ENCODE peak calls at places on chromosome 1, in five cellular contexts. One of them, this sample, is unnamed.

GRCh38 chr1:206472454-206472853 is 2.2 kb downstream of the IKBKE start:
- DNase-seq in foreskin fibroblast: peak; percentile 89
- DNase-seq in brain microvascular endothelial cell: peak; percentile 85
- DNase-seq in IMR-90: peak; percentile 93
- DNase-seq in CD8-positive, alpha-beta T cell: peak; percentile 57
- DNase-seq in this sample: peak; percentile 70

GRCh38 chr1:18015719-18016118 is 91.9 kb upstream of the IGSF21 start:
- DNase-seq in IMR-90: no peak
- DNase-seq in foreskin fibroblast: no peak
- DNase-seq in brain microvascular endothelial cell: no peak
- DNase-seq in CD8-positive, alpha-beta T cell: no peak
- DNase-seq in this sample: no peak

GRCh38 chr1:243475966-243476365 is 220.1 kb downstream of the SDCCAG8 start:
- DNase-seq in brain microvascular endothelial cell: peak; percentile 53
- DNase-seq in foreskin fibroblast: no peak
- DNase-seq in IMR-90: peak; percentile 64
- DNase-seq in CD8-positive, alpha-beta T cell: no peak
- DNase-seq in this sample: peak; percentile 52

GRCh38 chr1:19688041-19688842 is 23.6 kb downstream of the HTR6 start:
- DNase-seq in CD8-positive, alpha-beta T cell: peak; percentile 64
- DNase-seq in IMR-90: no peak
- DNase-seq in foreskin fibroblast: no peak
- DNase-seq in brain microvascular endothelial cell: no peak
- DNase-seq in this sample: no peak

GRCh38 chr1:118788372-118788955 is 199.7 kb downstream of the TBX15 start:
- DNase-seq in CD8-positive, alpha-beta T cell: no peak
- DNase-seq in IMR-90: no peak
- DNase-seq in foreskin fibroblast: peak; percentile 68
- DNase-seq in brain microvascular endothelial cell: peak; percentile 91
- DNase-seq in this sample: peak; percentile 19

GRCh38 chr1:28273216-28273860 is 14.0 kb downstream of the SESN2 start:
- DNase-seq in CD8-positive, alpha-beta T cell: no peak
- DNase-seq in foreskin fibroblast: peak; percentile 41
- DNase-seq in brain microvascular endothelial cell: no peak
- DNase-seq in IMR-90: peak; percentile 41
- DNase-seq in this sample: no peak

GRCh38 chr1:244801246-244801645 is 34.2 kb upstream of the COX20 start:
- DNase-seq in brain microvascular endothelial cell: peak; percentile 12
- DNase-seq in IMR-90: peak; percentile 13
- DNase-seq in foreskin fibroblast: peak; percentile 57
- DNase-seq in CD8-positive, alpha-beta T cell: peak; percentile 71
- DNase-seq in this sample: peak; percentile 48

GRCh38 chr1:32179443-32180185 is at the start of gene TXLNA:
- DNase-seq in IMR-90: peak; percentile 87
- DNase-seq in CD8-positive, alpha-beta T cell: peak; percentile 92
- DNase-seq in brain microvascular endothelial cell: peak; percentile 85
- DNase-seq in foreskin fibroblast: peak; percentile 97
- DNase-seq in this sample: peak; percentile 93

GRCh38 chr1:15830284-15830657 is 17.2 kb upstream of the SPEN start:
- DNase-seq in foreskin fibroblast: no peak
- DNase-seq in brain microvascular endothelial cell: no peak
- DNase-seq in IMR-90: no peak
- DNase-seq in CD8-positive, alpha-beta T cell: no peak
- DNase-seq in this sample: no peak
- TF ChIP-seq CTCF in foreskin fibroblast: no peak
- TF ChIP-seq CTCF in brain microvascular endothelial cell: no peak
- TF ChIP-seq CTCF in IMR-90: no peak
- TF ChIP-seq CTCF in CD8-positive, alpha-beta T cell: no peak
- TF ChIP-seq CTCF in this sample: no peak

GRCh38 chr1:73587080-73587479 is 610.9 kb downstream of the LRRIQ3 start:
- DNase-seq in foreskin fibroblast: no peak
- DNase-seq in brain microvascular endothelial cell: no peak
- DNase-seq in CD8-positive, alpha-beta T cell: no peak
- DNase-seq in IMR-90: no peak
- DNase-seq in this sample: no peak
- TF ChIP-seq CTCF in foreskin fibroblast: no peak
- TF ChIP-seq CTCF in brain microvascular endothelial cell: no peak
- TF ChIP-seq CTCF in CD8-positive, alpha-beta T cell: no peak
- TF ChIP-seq CTCF in IMR-90: no peak
- TF ChIP-seq CTCF in this sample: no peak

GRCh38 chr1:110328700-110329099 is 10.5 kb upstream of the RBM15 start:
- DNase-seq in brain microvascular endothelial cell: no peak
- DNase-seq in CD8-positive, alpha-beta T cell: no peak
- DNase-seq in foreskin fibroblast: no peak
- DNase-seq in IMR-90: no peak
- DNase-seq in this sample: no peak

GRCh38 chr1:110326826-110327225 is 12.4 kb upstream of the RBM15 start:
- DNase-seq in IMR-90: no peak
- DNase-seq in CD8-positive, alpha-beta T cell: no peak
- DNase-seq in foreskin fibroblast: no peak
- DNase-seq in brain microvascular endothelial cell: no peak
- DNase-seq in this sample: no peak

GRCh38 chr1:110324667-110325066 is 14.5 kb upstream of the RBM15 start:
- DNase-seq in IMR-90: no peak
- DNase-seq in foreskin fibroblast: no peak
- DNase-seq in brain microvascular endothelial cell: no peak
- DNase-seq in CD8-positive, alpha-beta T cell: no peak
- DNase-seq in this sample: no peak

DNA sequence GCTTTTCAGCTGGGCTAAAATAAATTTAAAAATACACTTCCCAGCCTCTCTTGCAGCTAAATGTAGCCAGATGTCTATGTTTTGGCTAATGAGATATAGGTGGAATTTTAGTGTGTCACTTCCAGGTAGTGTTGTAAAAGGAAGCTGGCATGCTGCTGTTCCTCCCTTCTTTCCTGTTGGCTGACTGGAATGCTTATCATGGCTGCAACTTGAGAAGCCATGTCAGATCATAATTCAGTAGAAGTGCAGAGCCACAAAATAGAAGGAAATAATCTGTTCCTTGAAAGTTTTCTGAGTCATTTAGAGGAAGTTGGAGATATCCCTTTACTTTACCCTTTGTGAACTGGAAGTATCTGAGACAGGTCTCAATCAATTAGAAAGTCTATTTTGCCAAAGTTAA is 10.9 kb upstream of the RBM15 start:
- DNase-seq in IMR-90: peak; percentile 28
- DNase-seq in CD8-positive, alpha-beta T cell: no peak
- DNase-seq in foreskin fibroblast: no peak
- DNase-seq in brain microvascular endothelial cell: no peak
- DNase-seq in this sample: peak; percentile 31
- TF ChIP-seq CTCF in IMR-90: no peak
- TF ChIP-seq CTCF in CD8-positive, alpha-beta T cell: no peak
- TF ChIP-seq CTCF in foreskin fibroblast: no peak
- TF ChIP-seq CTCF in brain microvascular endothelial cell: no peak
- TF ChIP-seq CTCF in this sample: no peak

GRCh38 chr1:226688056-226688748 is 50.9 kb downstream of the ITPKB start:
- DNase-seq in brain microvascular endothelial cell: no peak
- DNase-seq in IMR-90: no peak
- DNase-seq in foreskin fibroblast: no peak
- DNase-seq in CD8-positive, alpha-beta T cell: no peak
- DNase-seq in this sample: no peak

GRCh38 chr1:226688852-226689251 is 50.2 kb downstream of the ITPKB start:
- DNase-seq in CD8-positive, alpha-beta T cell: no peak
- DNase-seq in brain microvascular endothelial cell: no peak
- DNase-seq in foreskin fibroblast: no peak
- DNase-seq in IMR-90: no peak
- DNase-seq in this sample: no peak

GRCh38 chr1:226692067-226692792 is 46.9 kb downstream of the ITPKB start:
- DNase-seq in foreskin fibroblast: no peak
- DNase-seq in IMR-90: no peak
- DNase-seq in brain microvascular endothelial cell: no peak
- DNase-seq in CD8-positive, alpha-beta T cell: no peak
- DNase-seq in this sample: no peak

GRCh38 chr1:226691257-226691656 is 47.8 kb downstream of the ITPKB start:
- DNase-seq in IMR-90: no peak
- DNase-seq in brain microvascular endothelial cell: no peak
- DNase-seq in CD8-positive, alpha-beta T cell: peak; percentile 73
- DNase-seq in foreskin fibroblast: no peak
- DNase-seq in this sample: no peak

DNA sequence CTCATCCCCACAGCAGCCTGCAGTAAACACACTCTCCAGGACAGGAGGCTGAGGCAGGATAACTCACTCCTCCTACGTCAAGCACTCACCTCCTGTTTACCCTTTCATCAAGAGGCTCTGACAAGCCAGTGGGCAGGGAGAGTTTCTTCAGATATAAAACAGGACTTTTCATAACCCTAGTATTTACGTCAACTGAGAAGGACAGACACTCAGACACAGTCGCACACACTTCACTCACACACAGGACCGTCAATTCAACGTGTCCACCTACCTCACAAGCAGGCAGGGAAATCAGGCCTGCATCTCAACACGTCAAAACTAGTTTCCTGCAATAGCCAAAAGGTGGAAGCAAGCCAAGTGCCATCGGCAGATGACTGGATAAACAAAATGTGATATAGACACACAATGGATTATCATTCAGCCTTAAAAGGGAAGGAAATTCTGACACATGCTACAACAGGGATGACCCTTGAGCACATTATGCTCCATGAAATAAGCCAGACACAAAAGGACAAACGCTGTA is 48.6 kb downstream of the ITPKB start:
- DNase-seq in foreskin fibroblast: no peak
- DNase-seq in brain microvascular endothelial cell: no peak
- DNase-seq in CD8-positive, alpha-beta T cell: no peak
- DNase-seq in IMR-90: peak; percentile 54
- DNase-seq in this sample: no peak
- TF ChIP-seq CTCF in foreskin fibroblast: no peak
- TF ChIP-seq CTCF in brain microvascular endothelial cell: no peak
- TF ChIP-seq CTCF in CD8-positive, alpha-beta T cell: no peak
- TF ChIP-seq CTCF in IMR-90: no peak
- TF ChIP-seq CTCF in this sample: no peak

This sample was measured in cardiac fibroblast.